ENCODE peak calls at places on chromosomes 13 and 19, in ten cellular contexts. A is body of pancreas, D is NB4, G is uterus, T is A549, C is suprapubic skin, V is prostate gland, K is upper lobe of left lung, B is heart left ventricle, O is transverse colon. X is an unnamed sample.

GRCh38 chr19:23283925-23284324 is 33.7 kb upstream of the ZNF724 start:
- DNase-seq in B (peak), C (no peak), A (peak), V (no peak), K (no peak), D (peak), O (peak), G (peak), T (no peak), X (peak)

GRCh38 chr19:53521373-53522202 is 16.4 kb upstream of the ZNF331 start:
- DNase-seq in T (no peak), B (no peak), O (no peak), A (peak), C (no peak), V (no peak), D (no peak), K (peak), G (no peak), X (no peak)

GRCh38 chr19:46601318-46602224 is at the start of gene CALM3:
- DNase-seq in A (no peak), K (peak), V (no peak), T (no peak), G (no peak), B (no peak), C (no peak), O (no peak), D (peak), X (no peak)

GRCh38 chr13:30333601-30334000 is 26.2 kb upstream of the KATNAL1 start:
- DNase-seq in C (no peak), O (no peak), A (no peak), K (no peak), B (no peak), T (no peak), V (no peak), D (peak), G (no peak), X (no peak)

GRCh38 chr19:38615007-38615581 is 2.7 kb downstream of the MAP4K1 start:
- DNase-seq in B (no peak), T (no peak), C (no peak), G (no peak), D (no peak), O (no peak), A (no peak), V (no peak), K (no peak), X (no peak)

GRCh38 chr19:29315566-29315965 is 102.6 kb upstream of the UQCRFS1 start:
- DNase-seq in D (no peak), G (no peak), K (no peak), C (no peak), B (no peak), V (no peak), O (no peak), T (no peak), A (no peak), X (no peak)

GRCh38 chr13:47901451-47901850 is 99.6 kb downstream of the SUCLA2 start:
- DNase-seq in O (no peak), B (no peak), C (no peak), T (no peak), D (peak), A (no peak), K (no peak), V (no peak), G (no peak), X (no peak)

GRCh38 chr13:97191143-97191542 is 31.0 kb upstream of the MBNL2 start:
- DNase-seq in K (no peak), B (no peak), V (no peak), G (no peak), O (no peak), T (no peak), A (no peak), D (peak), C (no peak), X (no peak)

GRCh38 chr13:27043013-27043412 is 128.6 kb downstream of the USP12 start:
- DNase-seq in C (no peak), O (no peak), A (no peak), G (no peak), T (peak), B (no peak), K (no peak), D (peak), V (no peak), X (no peak)

GRCh38 chr13:91101436-91101835 is 246.1 kb upstream of the MIR17HG start:
- DNase-seq in V (no peak), T (no peak), K (no peak), D (no peak), A (no peak), C (no peak), B (no peak), G (no peak), O (no peak), X (no peak)

GRCh38 chr19:29549105-29550070 is 23.6 kb downstream of the VSTM2B start:
- DNase-seq in O (no peak), G (no peak), T (no peak), D (no peak), V (no peak), B (peak), C (peak), A (no peak), K (no peak), X (no peak)

GRCh38 chr13:84352946-84353345 is 470.7 kb upstream of the SLITRK1 start:
- DNase-seq in C (no peak), O (no peak), A (no peak), G (no peak), B (no peak), V (no peak), T (no peak), D (no peak), K (no peak), X (no peak)

GRCh38 chr19:17496337-17496997 is 15.0 kb upstream of the PGLS start:
- DNase-seq in B (peak), D (peak), O (peak), C (peak), V (peak), G (peak), K (peak), A (peak), T (peak), X (no peak)

GRCh38 chr13:24097064-24097463 is 63.5 kb upstream of the SPATA13 start:
- DNase-seq in O (no peak), C (no peak), V (no peak), A (no peak), B (no peak), G (no peak), T (no peak), D (peak), K (no peak), X (no peak)

GRCh38 chr13:38542601-38543000 is 144.3 kb upstream of the FREM2 start:
- DNase-seq in C (no peak), O (no peak), K (no peak), V (no peak), T (no peak), B (no peak), G (no peak), A (no peak), D (no peak), X (no peak)

GRCh38 chr13:72168126-72168525 is 301.1 kb upstream of the DACH1 start:
- DNase-seq in K (no peak), C (no peak), O (no peak), G (no peak), D (no peak), A (no peak), T (no peak), V (no peak), B (no peak), X (no peak)

GRCh38 chr19:47623151-47623920 is 14.4 kb downstream of the BICRA start:
- DNase-seq in V (no peak), G (no peak), B (peak), A (no peak), D (no peak), C (no peak), O (no peak), T (no peak), K (no peak), X (no peak)

GRCh38 chr13:70622785-70623184 is 514.5 kb upstream of the KLHL1 start:
- DNase-seq in O (no peak), B (no peak), D (peak), K (no peak), G (no peak), T (no peak), V (no peak), C (no peak), A (no peak), X (no peak)

GRCh38 chr19:16541526-16542044 is 652 bp downstream of the CHERP start:
- DNase-seq in G (no peak), V (no peak), B (no peak), K (peak), D (no peak), T (no peak), C (no peak), O (no peak), A (no peak), X (no peak)

GRCh38 chr13:29925457-29925856 is 75.0 kb upstream of the UBL3 start:
- DNase-seq in K (no peak), C (peak), G (peak), V (peak), D (peak), O (peak), T (peak), B (peak), A (peak), X (peak)

GRCh38 chr19:31318790-31319189 is 30.4 kb downstream of the TSHZ3 start:
- DNase-seq in G (no peak), K (no peak), D (no peak), B (no peak), A (no peak), T (no peak), V (no peak), O (no peak), C (no peak), X (no peak)

GRCh38 chr13:112879283-112879833 is 89.7 kb upstream of the MCF2L start:
- DNase-seq in O (no peak), D (no peak), K (no peak), G (no peak), C (no peak), T (no peak), A (peak), V (no peak), B (peak), X (no peak)

GRCh38 chr19:9819590-9819898 is 665 bp upstream of the FBXL12 start:
- DNase-seq in C (no peak), D (no peak), A (no peak), G (no peak), O (no peak), K (no peak), V (no peak), B (no peak), T (peak), X (no peak)

GRCh38 chr19:54388803-54389144 is 24.0 kb upstream of the LAIR1 start:
- DNase-seq in D (no peak), V (no peak), O (no peak), C (no peak), B (no peak), A (no peak), T (no peak), K (no peak), G (no peak), X (no peak)

GRCh38 chr13:104357672-104358314 is 1291.6 kb upstream of the SLC10A2 start:
- DNase-seq in A (no peak), O (no peak), B (no peak), D (no peak), C (no peak), G (no peak), V (no peak), T (no peak), K (no peak), X (no peak)

GRCh38 chr19:51784922-51785690 is 9.9 kb upstream of the FPR3 start:
- DNase-seq in G (peak), V (no peak), O (peak), T (no peak), D (peak), A (peak), K (no peak), C (peak), B (peak), X (peak)

GRCh38 chr19:7397687-7398086 is 49.0 kb downstream of the ARHGEF18 start:
- DNase-seq in B (no peak), K (no peak), G (no peak), D (no peak), T (no peak), C (no peak), A (no peak), O (no peak), V (no peak), X (no peak)

GRCh38 chr19:47266401-47266885 is 8.2 kb upstream of the INAFM1 start:
- DNase-seq in C (no peak), V (no peak), B (no peak), A (no peak), G (no peak), T (no peak), D (no peak), K (peak), O (no peak), X (no peak)

GRCh38 chr13:113448885-113449692 is 4.2 kb downstream of the ADPRHL1 start:
- DNase-seq in V (no peak), A (peak), K (peak), O (peak), D (peak), B (peak), C (no peak), T (peak), G (peak), X (peak)

GRCh38 chr19:29626386-29626785 is 20.3 kb downstream of the POP4 start:
- DNase-seq in C (no peak), O (no peak), B (no peak), A (no peak), K (no peak), T (no peak), V (no peak), G (no peak), D (no peak), X (no peak)

GRCh38 chr13:113671066-113672001 is 4.3 kb downstream of the GRK1 start:
- DNase-seq in B (peak), A (peak), G (peak), T (no peak), C (peak), V (no peak), K (peak), D (no peak), O (peak), X (peak)

GRCh38 chr13:105336706-105337582 is 1198.5 kb downstream of the EFNB2 start:
- DNase-seq in T (no peak), D (no peak), B (no peak), G (no peak), V (no peak), A (no peak), C (no peak), O (no peak), K (no peak), X (no peak)

GRCh38 chr13:99969934-99970760 is 1.4 kb downstream of the ZIC5 start:
- DNase-seq in B (no peak), D (peak), V (no peak), K (peak), O (no peak), G (no peak), C (no peak), T (no peak), A (no peak), X (no peak)

GRCh38 chr13:98800078-98800477 is 47.6 kb upstream of the SLC15A1 start:
- DNase-seq in K (peak), C (no peak), A (no peak), T (no peak), V (no peak), O (no peak), G (no peak), B (no peak), D (no peak), X (no peak)

GRCh38 chr19:34772697-34773554 is at the start of gene ZNF599:
- DNase-seq in B (peak), K (peak), G (peak), D (peak), A (peak), C (peak), V (peak), O (peak), T (peak), X (peak)
- TF ChIP-seq POLR2A in B (peak), K (peak), G (peak), D (peak), A (peak), C (no peak), V (peak), O (peak), T (peak), X (peak)

GRCh38 chr13:74103196-74103595 is 31.0 kb downstream of the KLF12 start:
- DNase-seq in B (no peak), C (no peak), G (no peak), V (no peak), D (no peak), T (no peak), O (no peak), K (no peak), A (no peak), X (no peak)

GRCh38 chr13:74104661-74105275 is 29.4 kb downstream of the KLF12 start:
- DNase-seq in V (no peak), D (no peak), A (no peak), C (no peak), B (no peak), T (no peak), G (no peak), K (no peak), O (no peak), X (no peak)

GRCh38 chr13:74103970-74104555 is 30.1 kb downstream of the KLF12 start:
- DNase-seq in V (no peak), T (no peak), C (no peak), O (no peak), G (no peak), A (no peak), K (no peak), D (no peak), B (no peak), X (no peak)

GRCh38 chr13:74107598-74107997 is 26.6 kb downstream of the KLF12 start:
- DNase-seq in T (no peak), K (no peak), B (no peak), V (no peak), C (no peak), O (no peak), A (no peak), G (no peak), D (no peak), X (no peak)

DNA sequence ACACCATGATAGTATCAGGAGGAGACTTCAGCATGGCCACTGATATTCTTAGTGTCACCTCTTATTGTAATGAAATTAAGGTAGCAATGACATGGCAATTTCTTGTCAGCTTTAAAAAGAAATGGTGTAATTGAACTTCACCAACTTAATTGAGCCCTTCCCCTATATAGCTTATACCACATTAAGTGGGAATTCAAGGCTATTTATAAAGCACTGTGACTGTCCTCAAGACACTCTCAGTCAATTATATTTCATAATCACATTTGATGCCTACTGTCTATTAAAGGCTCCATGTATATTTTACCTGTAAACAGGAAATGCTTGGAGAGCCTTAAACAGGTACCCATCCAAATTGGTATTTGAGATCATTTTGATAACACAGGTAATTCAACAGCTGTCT is 28.3 kb downstream of the KLF12 start:
- DNase-seq in A (no peak), T (no peak), D (no peak), B (no peak), V (no peak), C (no peak), O (no peak), K (no peak), G (no peak), X (no peak)
- TF ChIP-seq POLR2A in A (no peak), T (no peak), D (no peak), B (no peak), V (no peak), C (no peak), O (no peak), K (no peak), G (no peak), X (no peak)

GRCh38 chr13:110615322-110616102 is at the start of gene NAXD:
- DNase-seq in G (peak), K (peak), B (peak), A (peak), O (peak), V (peak), D (peak), T (peak), C (peak), X (peak)
- TF ChIP-seq POLR2A in G (peak), K (no peak), B (peak), A (peak), O (peak), V (peak), D (peak), T (peak), C (peak), X (peak)

DNA sequence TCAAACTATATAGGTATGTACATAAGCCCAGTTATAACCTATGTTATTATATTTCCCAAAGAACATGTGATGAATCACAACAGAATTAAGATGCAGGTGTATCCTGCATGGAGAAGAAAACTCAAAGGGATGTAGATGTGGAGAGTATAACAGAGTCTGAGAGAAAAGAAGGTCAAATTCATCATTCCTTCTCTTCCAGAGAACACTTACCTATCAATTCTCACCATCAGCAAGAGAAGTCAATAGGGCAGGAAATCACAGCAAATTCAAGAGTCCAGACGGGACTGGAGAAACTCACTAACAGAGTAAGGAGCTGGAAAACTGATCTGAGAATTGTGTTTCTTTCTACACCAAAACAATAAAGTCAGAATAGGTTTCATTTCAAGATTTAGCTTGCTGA is 28.4 kb downstream of the DIAPH3 start:
- DNase-seq in V (no peak), C (no peak), D (no peak), A (no peak), K (no peak), B (no peak), T (no peak), G (no peak), O (no peak), X (no peak)
- TF ChIP-seq POLR2A in V (no peak), C (no peak), D (no peak), A (no peak), K (no peak), B (no peak), T (no peak), G (no peak), O (no peak), X (no peak)

GRCh38 chr13:74133657-74134201 is 475 bp downstream of the KLF12 start:
- DNase-seq in C (peak), B (peak), K (peak), V (peak), G (peak), O (peak), D (peak), A (peak), T (peak), X (peak)

GRCh38 chr13:74135306-74136088 is 1.3 kb upstream of the KLF12 start:
- DNase-seq in K (peak), V (peak), B (peak), C (peak), G (peak), D (peak), T (peak), O (peak), A (peak), X (peak)

GRCh38 chr13:74132768-74133656 is 1.2 kb downstream of the KLF12 start:
- DNase-seq in D (no peak), G (peak), V (no peak), C (peak), B (peak), O (peak), A (no peak), T (no peak), K (peak), X (peak)

GRCh38 chr13:74134777-74135305 is 637 bp upstream of the KLF12 start:
- DNase-seq in A (peak), B (peak), T (peak), K (peak), C (no peak), D (no peak), G (peak), V (peak), O (peak), X (no peak)

DNA sequence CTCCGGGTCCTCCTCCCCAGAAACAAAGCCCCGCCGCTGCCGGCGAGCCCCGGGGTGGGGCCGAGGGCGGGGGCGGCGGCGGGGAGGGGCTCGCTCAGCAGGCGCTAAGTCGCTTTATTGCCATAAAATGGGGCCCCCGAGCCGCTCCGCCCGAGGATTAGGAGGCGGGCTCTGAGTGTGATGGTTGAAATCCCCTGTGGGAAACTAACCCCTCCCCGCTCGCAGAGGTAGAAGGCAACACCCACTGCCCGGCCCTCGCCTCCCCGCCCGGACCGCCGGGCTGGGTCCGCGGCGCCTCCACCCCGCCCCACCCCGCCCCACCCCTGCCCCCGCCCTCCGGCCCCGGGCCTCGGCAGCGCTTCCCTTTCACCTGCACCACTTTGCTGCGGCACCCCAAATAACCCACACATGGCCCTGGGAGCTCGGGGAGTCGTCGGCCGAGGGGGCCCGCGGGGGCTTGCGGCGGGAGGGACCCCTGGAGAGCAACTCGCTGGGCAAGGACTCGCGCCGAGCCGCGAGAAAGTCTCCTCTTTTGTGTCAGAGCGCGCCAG is at the start of gene KLF12:
- DNase-seq in O (peak), V (peak), K (peak), T (peak), A (peak), C (peak), D (peak), B (peak), G (peak), X (peak)
- TF ChIP-seq POLR2A in O (peak), V (no peak), K (no peak), T (no peak), A (no peak), C (no peak), D (no peak), B (no peak), G (no peak), X (no peak)

DNA sequence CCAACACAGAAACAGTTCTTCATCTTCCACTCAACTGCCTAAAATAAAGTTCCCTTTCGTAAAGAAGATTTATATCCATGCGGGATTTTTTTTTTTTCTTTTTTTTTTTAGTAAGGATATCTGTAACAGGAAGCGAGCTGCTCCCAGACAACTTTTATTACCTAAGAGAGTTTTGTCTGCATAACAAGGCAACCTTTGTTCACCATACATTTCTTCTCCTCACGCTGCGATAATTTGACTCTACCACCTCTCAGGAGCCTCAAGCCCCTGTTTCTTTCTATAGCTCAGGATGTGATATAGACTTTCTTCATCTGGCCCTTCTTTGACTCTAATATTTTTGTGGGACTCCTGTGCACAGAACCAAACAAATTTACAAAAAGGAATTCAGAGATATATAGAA is 1053.7 kb upstream of the SPRY2 start:
- DNase-seq in O (no peak), G (no peak), T (no peak), K (no peak), V (no peak), A (no peak), D (no peak), C (no peak), B (no peak), X (no peak)
- TF ChIP-seq POLR2A in O (no peak), G (no peak), T (no peak), K (no peak), V (no peak), A (no peak), D (no peak), C (no peak), B (no peak), X (no peak)